ENCODE peak calls at places on chromosome 21, in seven cellular contexts. One of them, this sample, is unnamed.

GRCh38 chr21:32545948-32546441 is 39.3 kb downstream of the TCP10L start:
- DNase-seq in WERI-Rb-1: no peak
- DNase-seq in activated naive CD8-positive, alpha-beta T cell treated with anti-CD3 and anti-CD28 coated beads for 36 hours: no peak
- DNase-seq in activated CD8-positive, alpha-beta memory T cell treated with anti-CD3 and anti-CD28 coated beads, Interleukin-2, amount 50 U/mL, for 4 hours: no peak
- DNase-seq in renal cortical epithelial cell: peak
- DNase-seq in activated CD4-positive, alpha-beta T cell treated with anti-CD3 and anti-CD28 coated beads, Interleukin-2, amount 10 ng/mL, durations not matched to agents 7 days and 5 days: no peak
- DNase-seq in substantia nigra: no peak
- DNase-seq in this sample: no peak

GRCh38 chr21:45302082-45303061 is 14.7 kb upstream of the POFUT2 start:
- DNase-seq in WERI-Rb-1: no peak
- DNase-seq in activated naive CD8-positive, alpha-beta T cell treated with anti-CD3 and anti-CD28 coated beads for 36 hours: peak
- DNase-seq in activated CD8-positive, alpha-beta memory T cell treated with anti-CD3 and anti-CD28 coated beads, Interleukin-2, amount 50 U/mL, for 4 hours: peak
- DNase-seq in renal cortical epithelial cell: no peak
- DNase-seq in activated CD4-positive, alpha-beta T cell treated with anti-CD3 and anti-CD28 coated beads, Interleukin-2, amount 10 ng/mL, durations not matched to agents 7 days and 5 days: peak
- DNase-seq in substantia nigra: no peak
- DNase-seq in this sample: no peak

GRCh38 chr21:38817371-38818335 is 11.9 kb downstream of the ETS2 start:
- DNase-seq in WERI-Rb-1: no peak
- DNase-seq in activated naive CD8-positive, alpha-beta T cell treated with anti-CD3 and anti-CD28 coated beads for 36 hours: no peak
- DNase-seq in activated CD8-positive, alpha-beta memory T cell treated with anti-CD3 and anti-CD28 coated beads, Interleukin-2, amount 50 U/mL, for 4 hours: no peak
- DNase-seq in renal cortical epithelial cell: peak
- DNase-seq in activated CD4-positive, alpha-beta T cell treated with anti-CD3 and anti-CD28 coated beads, Interleukin-2, amount 10 ng/mL, durations not matched to agents 7 days and 5 days: no peak
- DNase-seq in substantia nigra: no peak
- DNase-seq in this sample: no peak

GRCh38 chr21:42525228-42525604 is 11.6 kb downstream of the SLC37A1 start:
- DNase-seq in WERI-Rb-1: no peak
- DNase-seq in activated naive CD8-positive, alpha-beta T cell treated with anti-CD3 and anti-CD28 coated beads for 36 hours: no peak
- DNase-seq in activated CD8-positive, alpha-beta memory T cell treated with anti-CD3 and anti-CD28 coated beads, Interleukin-2, amount 50 U/mL, for 4 hours: no peak
- DNase-seq in renal cortical epithelial cell: no peak
- DNase-seq in activated CD4-positive, alpha-beta T cell treated with anti-CD3 and anti-CD28 coated beads, Interleukin-2, amount 10 ng/mL, durations not matched to agents 7 days and 5 days: no peak
- DNase-seq in substantia nigra: no peak
- DNase-seq in this sample: no peak

GRCh38 chr21:29749223-29749622 is 190.6 kb downstream of the GRIK1 start:
- DNase-seq in WERI-Rb-1: no peak
- DNase-seq in activated naive CD8-positive, alpha-beta T cell treated with anti-CD3 and anti-CD28 coated beads for 36 hours: no peak
- DNase-seq in activated CD8-positive, alpha-beta memory T cell treated with anti-CD3 and anti-CD28 coated beads, Interleukin-2, amount 50 U/mL, for 4 hours: no peak
- DNase-seq in renal cortical epithelial cell: no peak
- DNase-seq in activated CD4-positive, alpha-beta T cell treated with anti-CD3 and anti-CD28 coated beads, Interleukin-2, amount 10 ng/mL, durations not matched to agents 7 days and 5 days: no peak
- DNase-seq in substantia nigra: no peak
- DNase-seq in this sample: no peak

GRCh38 chr21:27477321-27477720 is 510.4 kb upstream of the ADAMTS5 start:
- DNase-seq in WERI-Rb-1: no peak
- DNase-seq in activated naive CD8-positive, alpha-beta T cell treated with anti-CD3 and anti-CD28 coated beads for 36 hours: no peak
- DNase-seq in activated CD8-positive, alpha-beta memory T cell treated with anti-CD3 and anti-CD28 coated beads, Interleukin-2, amount 50 U/mL, for 4 hours: no peak
- DNase-seq in renal cortical epithelial cell: no peak
- DNase-seq in activated CD4-positive, alpha-beta T cell treated with anti-CD3 and anti-CD28 coated beads, Interleukin-2, amount 10 ng/mL, durations not matched to agents 7 days and 5 days: no peak
- DNase-seq in substantia nigra: no peak
- DNase-seq in this sample: no peak

GRCh38 chr21:35649186-35649585 is 411.1 kb downstream of the SETD4 start:
- DNase-seq in WERI-Rb-1: no peak
- DNase-seq in activated naive CD8-positive, alpha-beta T cell treated with anti-CD3 and anti-CD28 coated beads for 36 hours: no peak
- DNase-seq in activated CD8-positive, alpha-beta memory T cell treated with anti-CD3 and anti-CD28 coated beads, Interleukin-2, amount 50 U/mL, for 4 hours: no peak
- DNase-seq in renal cortical epithelial cell: peak
- DNase-seq in activated CD4-positive, alpha-beta T cell treated with anti-CD3 and anti-CD28 coated beads, Interleukin-2, amount 10 ng/mL, durations not matched to agents 7 days and 5 days: no peak
- DNase-seq in substantia nigra: no peak
- DNase-seq in this sample: no peak

GRCh38 chr21:45078877-45079281 is 4.5 kb downstream of the ADARB1 start:
- DNase-seq in WERI-Rb-1: no peak
- DNase-seq in activated naive CD8-positive, alpha-beta T cell treated with anti-CD3 and anti-CD28 coated beads for 36 hours: peak
- DNase-seq in activated CD8-positive, alpha-beta memory T cell treated with anti-CD3 and anti-CD28 coated beads, Interleukin-2, amount 50 U/mL, for 4 hours: peak
- DNase-seq in renal cortical epithelial cell: peak
- DNase-seq in activated CD4-positive, alpha-beta T cell treated with anti-CD3 and anti-CD28 coated beads, Interleukin-2, amount 10 ng/mL, durations not matched to agents 7 days and 5 days: peak
- DNase-seq in substantia nigra: no peak
- DNase-seq in this sample: no peak

GRCh38 chr21:31580866-31581276 is 78.6 kb upstream of the SOD1 start:
- DNase-seq in WERI-Rb-1: peak
- DNase-seq in activated naive CD8-positive, alpha-beta T cell treated with anti-CD3 and anti-CD28 coated beads for 36 hours: peak
- DNase-seq in activated CD8-positive, alpha-beta memory T cell treated with anti-CD3 and anti-CD28 coated beads, Interleukin-2, amount 50 U/mL, for 4 hours: peak
- DNase-seq in renal cortical epithelial cell: peak
- DNase-seq in activated CD4-positive, alpha-beta T cell treated with anti-CD3 and anti-CD28 coated beads, Interleukin-2, amount 10 ng/mL, durations not matched to agents 7 days and 5 days: peak
- DNase-seq in substantia nigra: peak
- DNase-seq in this sample: peak

GRCh38 chr21:45475797-45476570 is 66.3 kb downstream of the SLC19A1 start:
- DNase-seq in WERI-Rb-1: no peak
- DNase-seq in activated naive CD8-positive, alpha-beta T cell treated with anti-CD3 and anti-CD28 coated beads for 36 hours: no peak
- DNase-seq in activated CD8-positive, alpha-beta memory T cell treated with anti-CD3 and anti-CD28 coated beads, Interleukin-2, amount 50 U/mL, for 4 hours: no peak
- DNase-seq in renal cortical epithelial cell: no peak
- DNase-seq in activated CD4-positive, alpha-beta T cell treated with anti-CD3 and anti-CD28 coated beads, Interleukin-2, amount 10 ng/mL, durations not matched to agents 7 days and 5 days: no peak
- DNase-seq in substantia nigra: no peak
- DNase-seq in this sample: no peak

GRCh38 chr21:45154511-45155508 is 80.4 kb downstream of the ADARB1 start:
- DNase-seq in WERI-Rb-1: no peak
- DNase-seq in activated naive CD8-positive, alpha-beta T cell treated with anti-CD3 and anti-CD28 coated beads for 36 hours: no peak
- DNase-seq in activated CD8-positive, alpha-beta memory T cell treated with anti-CD3 and anti-CD28 coated beads, Interleukin-2, amount 50 U/mL, for 4 hours: no peak
- DNase-seq in renal cortical epithelial cell: peak
- DNase-seq in activated CD4-positive, alpha-beta T cell treated with anti-CD3 and anti-CD28 coated beads, Interleukin-2, amount 10 ng/mL, durations not matched to agents 7 days and 5 days: peak
- DNase-seq in substantia nigra: no peak
- DNase-seq in this sample: peak

GRCh38 chr21:44301961-44302406 is 2.1 kb downstream of the PFKL start:
- DNase-seq in WERI-Rb-1: no peak
- DNase-seq in activated naive CD8-positive, alpha-beta T cell treated with anti-CD3 and anti-CD28 coated beads for 36 hours: no peak
- DNase-seq in activated CD8-positive, alpha-beta memory T cell treated with anti-CD3 and anti-CD28 coated beads, Interleukin-2, amount 50 U/mL, for 4 hours: no peak
- DNase-seq in renal cortical epithelial cell: no peak
- DNase-seq in activated CD4-positive, alpha-beta T cell treated with anti-CD3 and anti-CD28 coated beads, Interleukin-2, amount 10 ng/mL, durations not matched to agents 7 days and 5 days: no peak
- DNase-seq in substantia nigra: no peak
- DNase-seq in this sample: peak

GRCh38 chr21:18030248-18030647 is 211.1 kb upstream of the C21orf91 start:
- DNase-seq in WERI-Rb-1: no peak
- DNase-seq in activated naive CD8-positive, alpha-beta T cell treated with anti-CD3 and anti-CD28 coated beads for 36 hours: peak
- DNase-seq in activated CD8-positive, alpha-beta memory T cell treated with anti-CD3 and anti-CD28 coated beads, Interleukin-2, amount 50 U/mL, for 4 hours: no peak
- DNase-seq in renal cortical epithelial cell: no peak
- DNase-seq in activated CD4-positive, alpha-beta T cell treated with anti-CD3 and anti-CD28 coated beads, Interleukin-2, amount 10 ng/mL, durations not matched to agents 7 days and 5 days: no peak
- DNase-seq in substantia nigra: no peak
- DNase-seq in this sample: no peak

GRCh38 chr21:31974454-31974985 is 101.7 kb downstream of the HUNK start:
- DNase-seq in WERI-Rb-1: no peak
- DNase-seq in activated naive CD8-positive, alpha-beta T cell treated with anti-CD3 and anti-CD28 coated beads for 36 hours: peak
- DNase-seq in activated CD8-positive, alpha-beta memory T cell treated with anti-CD3 and anti-CD28 coated beads, Interleukin-2, amount 50 U/mL, for 4 hours: peak
- DNase-seq in renal cortical epithelial cell: no peak
- DNase-seq in activated CD4-positive, alpha-beta T cell treated with anti-CD3 and anti-CD28 coated beads, Interleukin-2, amount 10 ng/mL, durations not matched to agents 7 days and 5 days: peak
- DNase-seq in substantia nigra: no peak
- DNase-seq in this sample: no peak

GRCh38 chr21:41664881-41665765 is 101.7 kb downstream of the RIPK4 start:
- DNase-seq in WERI-Rb-1: peak
- DNase-seq in activated naive CD8-positive, alpha-beta T cell treated with anti-CD3 and anti-CD28 coated beads for 36 hours: no peak
- DNase-seq in activated CD8-positive, alpha-beta memory T cell treated with anti-CD3 and anti-CD28 coated beads, Interleukin-2, amount 50 U/mL, for 4 hours: no peak
- DNase-seq in renal cortical epithelial cell: peak
- DNase-seq in activated CD4-positive, alpha-beta T cell treated with anti-CD3 and anti-CD28 coated beads, Interleukin-2, amount 10 ng/mL, durations not matched to agents 7 days and 5 days: no peak
- DNase-seq in substantia nigra: no peak
- DNase-seq in this sample: no peak

GRCh38 chr21:46096596-46096981 is 1.3 kb upstream of the COL6A2 start:
- DNase-seq in WERI-Rb-1: no peak
- DNase-seq in activated naive CD8-positive, alpha-beta T cell treated with anti-CD3 and anti-CD28 coated beads for 36 hours: no peak
- DNase-seq in activated CD8-positive, alpha-beta memory T cell treated with anti-CD3 and anti-CD28 coated beads, Interleukin-2, amount 50 U/mL, for 4 hours: no peak
- DNase-seq in renal cortical epithelial cell: no peak
- DNase-seq in activated CD4-positive, alpha-beta T cell treated with anti-CD3 and anti-CD28 coated beads, Interleukin-2, amount 10 ng/mL, durations not matched to agents 7 days and 5 days: no peak
- DNase-seq in substantia nigra: no peak
- DNase-seq in this sample: no peak

GRCh38 chr21:29174607-29175013 is 44.2 kb downstream of the MAP3K7CL start:
- DNase-seq in WERI-Rb-1: no peak
- DNase-seq in activated naive CD8-positive, alpha-beta T cell treated with anti-CD3 and anti-CD28 coated beads for 36 hours: no peak
- DNase-seq in activated CD8-positive, alpha-beta memory T cell treated with anti-CD3 and anti-CD28 coated beads, Interleukin-2, amount 50 U/mL, for 4 hours: no peak
- DNase-seq in renal cortical epithelial cell: no peak
- DNase-seq in activated CD4-positive, alpha-beta T cell treated with anti-CD3 and anti-CD28 coated beads, Interleukin-2, amount 10 ng/mL, durations not matched to agents 7 days and 5 days: no peak
- DNase-seq in substantia nigra: no peak
- DNase-seq in this sample: no peak

GRCh38 chr21:31425158-31425557 is 81.1 kb upstream of the TIAM1 start:
- DNase-seq in WERI-Rb-1: no peak
- DNase-seq in activated naive CD8-positive, alpha-beta T cell treated with anti-CD3 and anti-CD28 coated beads for 36 hours: no peak
- DNase-seq in activated CD8-positive, alpha-beta memory T cell treated with anti-CD3 and anti-CD28 coated beads, Interleukin-2, amount 50 U/mL, for 4 hours: no peak
- DNase-seq in renal cortical epithelial cell: peak
- DNase-seq in activated CD4-positive, alpha-beta T cell treated with anti-CD3 and anti-CD28 coated beads, Interleukin-2, amount 10 ng/mL, durations not matched to agents 7 days and 5 days: no peak
- DNase-seq in substantia nigra: no peak
- DNase-seq in this sample: no peak

GRCh38 chr21:44962481-44962966 is 22.7 kb downstream of the SLX9 start:
- DNase-seq in WERI-Rb-1: no peak
- DNase-seq in activated naive CD8-positive, alpha-beta T cell treated with anti-CD3 and anti-CD28 coated beads for 36 hours: no peak
- DNase-seq in activated CD8-positive, alpha-beta memory T cell treated with anti-CD3 and anti-CD28 coated beads, Interleukin-2, amount 50 U/mL, for 4 hours: no peak
- DNase-seq in renal cortical epithelial cell: peak
- DNase-seq in activated CD4-positive, alpha-beta T cell treated with anti-CD3 and anti-CD28 coated beads, Interleukin-2, amount 10 ng/mL, durations not matched to agents 7 days and 5 days: no peak
- DNase-seq in substantia nigra: no peak
- DNase-seq in this sample: no peak

GRCh38 chr21:28671549-28672195 is 321.0 kb downstream of the LTN1 start:
- DNase-seq in WERI-Rb-1: no peak
- DNase-seq in activated naive CD8-positive, alpha-beta T cell treated with anti-CD3 and anti-CD28 coated beads for 36 hours: no peak
- DNase-seq in activated CD8-positive, alpha-beta memory T cell treated with anti-CD3 and anti-CD28 coated beads, Interleukin-2, amount 50 U/mL, for 4 hours: no peak
- DNase-seq in renal cortical epithelial cell: peak
- DNase-seq in activated CD4-positive, alpha-beta T cell treated with anti-CD3 and anti-CD28 coated beads, Interleukin-2, amount 10 ng/mL, durations not matched to agents 7 days and 5 days: no peak
- DNase-seq in substantia nigra: no peak
- DNase-seq in this sample: no peak

GRCh38 chr21:42592156-42592820 is 61.1 kb upstream of the PDE9A start:
- DNase-seq in WERI-Rb-1: no peak
- DNase-seq in activated naive CD8-positive, alpha-beta T cell treated with anti-CD3 and anti-CD28 coated beads for 36 hours: no peak
- DNase-seq in activated CD8-positive, alpha-beta memory T cell treated with anti-CD3 and anti-CD28 coated beads, Interleukin-2, amount 50 U/mL, for 4 hours: no peak
- DNase-seq in renal cortical epithelial cell: no peak
- DNase-seq in activated CD4-positive, alpha-beta T cell treated with anti-CD3 and anti-CD28 coated beads, Interleukin-2, amount 10 ng/mL, durations not matched to agents 7 days and 5 days: no peak
- DNase-seq in substantia nigra: no peak
- DNase-seq in this sample: no peak

GRCh38 chr21:35984654-35985366 is 75.5 kb downstream of the SETD4 start:
- DNase-seq in WERI-Rb-1: no peak
- DNase-seq in activated naive CD8-positive, alpha-beta T cell treated with anti-CD3 and anti-CD28 coated beads for 36 hours: no peak
- DNase-seq in activated CD8-positive, alpha-beta memory T cell treated with anti-CD3 and anti-CD28 coated beads, Interleukin-2, amount 50 U/mL, for 4 hours: no peak
- DNase-seq in renal cortical epithelial cell: peak
- DNase-seq in activated CD4-positive, alpha-beta T cell treated with anti-CD3 and anti-CD28 coated beads, Interleukin-2, amount 10 ng/mL, durations not matched to agents 7 days and 5 days: no peak
- DNase-seq in substantia nigra: no peak
- DNase-seq in this sample: no peak

GRCh38 chr21:43361127-43361492 is 65.8 kb downstream of the SIK1 start:
- DNase-seq in WERI-Rb-1: peak
- DNase-seq in activated naive CD8-positive, alpha-beta T cell treated with anti-CD3 and anti-CD28 coated beads for 36 hours: peak
- DNase-seq in activated CD8-positive, alpha-beta memory T cell treated with anti-CD3 and anti-CD28 coated beads, Interleukin-2, amount 50 U/mL, for 4 hours: no peak
- DNase-seq in renal cortical epithelial cell: no peak
- DNase-seq in activated CD4-positive, alpha-beta T cell treated with anti-CD3 and anti-CD28 coated beads, Interleukin-2, amount 10 ng/mL, durations not matched to agents 7 days and 5 days: peak
- DNase-seq in substantia nigra: no peak
- DNase-seq in this sample: no peak

GRCh38 chr21:45308211-45309068 is 20.7 kb upstream of the POFUT2 start:
- DNase-seq in WERI-Rb-1: no peak
- DNase-seq in activated naive CD8-positive, alpha-beta T cell treated with anti-CD3 and anti-CD28 coated beads for 36 hours: no peak
- DNase-seq in activated CD8-positive, alpha-beta memory T cell treated with anti-CD3 and anti-CD28 coated beads, Interleukin-2, amount 50 U/mL, for 4 hours: no peak
- DNase-seq in renal cortical epithelial cell: peak
- DNase-seq in activated CD4-positive, alpha-beta T cell treated with anti-CD3 and anti-CD28 coated beads, Interleukin-2, amount 10 ng/mL, durations not matched to agents 7 days and 5 days: no peak
- DNase-seq in substantia nigra: no peak
- DNase-seq in this sample: no peak

GRCh38 chr21:19286901-19287300 is 883.3 kb upstream of the TMPRSS15 start:
- DNase-seq in WERI-Rb-1: no peak
- DNase-seq in activated naive CD8-positive, alpha-beta T cell treated with anti-CD3 and anti-CD28 coated beads for 36 hours: no peak
- DNase-seq in activated CD8-positive, alpha-beta memory T cell treated with anti-CD3 and anti-CD28 coated beads, Interleukin-2, amount 50 U/mL, for 4 hours: no peak
- DNase-seq in renal cortical epithelial cell: no peak
- DNase-seq in activated CD4-positive, alpha-beta T cell treated with anti-CD3 and anti-CD28 coated beads, Interleukin-2, amount 10 ng/mL, durations not matched to agents 7 days and 5 days: no peak
- DNase-seq in substantia nigra: no peak
- DNase-seq in this sample: no peak

GRCh38 chr21:44916965-44917364 is 3.7 kb downstream of the ITGB2 start:
- DNase-seq in WERI-Rb-1: no peak
- DNase-seq in activated naive CD8-positive, alpha-beta T cell treated with anti-CD3 and anti-CD28 coated beads for 36 hours: no peak
- DNase-seq in activated CD8-positive, alpha-beta memory T cell treated with anti-CD3 and anti-CD28 coated beads, Interleukin-2, amount 50 U/mL, for 4 hours: no peak
- DNase-seq in renal cortical epithelial cell: peak
- DNase-seq in activated CD4-positive, alpha-beta T cell treated with anti-CD3 and anti-CD28 coated beads, Interleukin-2, amount 10 ng/mL, durations not matched to agents 7 days and 5 days: no peak
- DNase-seq in substantia nigra: no peak
- DNase-seq in this sample: no peak